ENCODE peak calls at places on chromosomes 16 and 17, in eight cellular contexts. One of them, this sample, is unnamed. For H3K36me3, the result is how much of the 10 kb centered on the place peaks cover.

GRCh38 chr16:90016339-90016950 is 2.8 kb downstream of the DBNDD1 start:
- DNase-seq in prostate gland: no peak
- DNase-seq in body of pancreas: no peak
- DNase-seq in uterus: no peak
- DNase-seq in CD8-positive, alpha-beta T cell: no peak
- DNase-seq in PC-3: no peak
- DNase-seq in left ventricle myocardium inferior: no peak
- DNase-seq in bronchial epithelial cell: no peak
- DNase-seq in this sample: no peak

GRCh38 chr17:4365628-4366311 is 705 bp downstream of the UBE2G1 start:
- DNase-seq in prostate gland: peak
- DNase-seq in body of pancreas: peak
- DNase-seq in uterus: peak
- DNase-seq in CD8-positive, alpha-beta T cell: peak
- DNase-seq in PC-3: no peak
- DNase-seq in left ventricle myocardium inferior: peak
- DNase-seq in bronchial epithelial cell: no peak
- DNase-seq in this sample: no peak

GRCh38 chr17:72710834-72711233 is 381.7 kb downstream of the SLC39A11 start:
- DNase-seq in prostate gland: no peak
- DNase-seq in body of pancreas: no peak
- DNase-seq in uterus: no peak
- DNase-seq in CD8-positive, alpha-beta T cell: no peak
- DNase-seq in PC-3: peak
- DNase-seq in left ventricle myocardium inferior: no peak
- DNase-seq in bronchial epithelial cell: peak
- DNase-seq in this sample: no peak

GRCh38 chr16:15575293-15576049 is 67.5 kb downstream of the MARF1 start:
- DNase-seq in prostate gland: no peak
- DNase-seq in body of pancreas: no peak
- DNase-seq in uterus: no peak
- DNase-seq in CD8-positive, alpha-beta T cell: no peak
- DNase-seq in PC-3: no peak
- DNase-seq in left ventricle myocardium inferior: no peak
- DNase-seq in bronchial epithelial cell: no peak
- DNase-seq in this sample: no peak

GRCh38 chr16:19911204-19911603 is 26.6 kb upstream of the GPRC5B start:
- DNase-seq in prostate gland: no peak
- DNase-seq in body of pancreas: no peak
- DNase-seq in uterus: no peak
- DNase-seq in CD8-positive, alpha-beta T cell: no peak
- DNase-seq in PC-3: no peak
- DNase-seq in left ventricle myocardium inferior: no peak
- DNase-seq in bronchial epithelial cell: no peak
- DNase-seq in this sample: no peak

GRCh38 chr17:77449908-77450741 is 309.4 kb downstream of the SEC14L1 start:
- DNase-seq in prostate gland: peak
- DNase-seq in body of pancreas: peak
- DNase-seq in uterus: peak
- DNase-seq in CD8-positive, alpha-beta T cell: no peak
- DNase-seq in PC-3: peak
- DNase-seq in left ventricle myocardium inferior: peak
- DNase-seq in bronchial epithelial cell: peak
- DNase-seq in this sample: no peak

GRCh38 chr17:72380737-72381136 is 259.9 kb downstream of the SOX9 start:
- DNase-seq in prostate gland: no peak
- DNase-seq in body of pancreas: no peak
- DNase-seq in uterus: no peak
- DNase-seq in CD8-positive, alpha-beta T cell: no peak
- DNase-seq in PC-3: no peak
- DNase-seq in left ventricle myocardium inferior: no peak
- DNase-seq in bronchial epithelial cell: no peak
- DNase-seq in this sample: no peak

GRCh38 chr16:56625943-56626654 is 518 bp downstream of the MT1E start:
- DNase-seq in prostate gland: no peak
- DNase-seq in body of pancreas: peak
- DNase-seq in uterus: peak
- DNase-seq in CD8-positive, alpha-beta T cell: no peak
- DNase-seq in PC-3: no peak
- DNase-seq in left ventricle myocardium inferior: peak
- DNase-seq in bronchial epithelial cell: no peak
- DNase-seq in this sample: peak

GRCh38 chr17:17043668-17044226 is 1.5 kb downstream of the MPRIP start:
- DNase-seq in prostate gland: no peak
- DNase-seq in body of pancreas: no peak
- DNase-seq in uterus: peak
- DNase-seq in CD8-positive, alpha-beta T cell: no peak
- DNase-seq in PC-3: peak
- DNase-seq in left ventricle myocardium inferior: no peak
- DNase-seq in bronchial epithelial cell: peak
- DNase-seq in this sample: no peak

GRCh38 chr17:28071179-28071578 is 28.7 kb downstream of the NLK start:
- DNase-seq in prostate gland: no peak
- DNase-seq in body of pancreas: no peak
- DNase-seq in uterus: no peak
- DNase-seq in CD8-positive, alpha-beta T cell: no peak
- DNase-seq in PC-3: no peak
- DNase-seq in left ventricle myocardium inferior: no peak
- DNase-seq in bronchial epithelial cell: no peak
- DNase-seq in this sample: no peak

GRCh38 chr17:31067699-31068184 is 27.0 kb upstream of the NF1 start:
- DNase-seq in prostate gland: no peak
- DNase-seq in body of pancreas: no peak
- DNase-seq in uterus: no peak
- DNase-seq in CD8-positive, alpha-beta T cell: no peak
- DNase-seq in PC-3: peak
- DNase-seq in left ventricle myocardium inferior: no peak
- DNase-seq in bronchial epithelial cell: peak
- DNase-seq in this sample: no peak

GRCh38 chr17:34728771-34729310 is 149.5 kb downstream of the TMEM132E start:
- DNase-seq in prostate gland: no peak
- DNase-seq in body of pancreas: no peak
- DNase-seq in uterus: no peak
- DNase-seq in CD8-positive, alpha-beta T cell: no peak
- DNase-seq in PC-3: no peak
- DNase-seq in left ventricle myocardium inferior: no peak
- DNase-seq in bronchial epithelial cell: no peak
- DNase-seq in this sample: no peak

GRCh38 chr16:10535461-10535860 is 44.9 kb downstream of the EMP2 start:
- DNase-seq in prostate gland: no peak
- DNase-seq in body of pancreas: no peak
- DNase-seq in uterus: no peak
- DNase-seq in CD8-positive, alpha-beta T cell: no peak
- DNase-seq in PC-3: no peak
- DNase-seq in left ventricle myocardium inferior: no peak
- DNase-seq in bronchial epithelial cell: no peak
- DNase-seq in this sample: no peak

GRCh38 chr17:34131386-34131785 is 123.7 kb upstream of the CCL2 start:
- DNase-seq in prostate gland: no peak
- DNase-seq in body of pancreas: no peak
- DNase-seq in uterus: no peak
- DNase-seq in CD8-positive, alpha-beta T cell: no peak
- DNase-seq in PC-3: no peak
- DNase-seq in left ventricle myocardium inferior: peak
- DNase-seq in bronchial epithelial cell: no peak
- DNase-seq in this sample: no peak

GRCh38 chr16:79213214-79213613 is 387.3 kb downstream of the MAF start:
- DNase-seq in prostate gland: no peak
- DNase-seq in body of pancreas: no peak
- DNase-seq in uterus: no peak
- DNase-seq in CD8-positive, alpha-beta T cell: no peak
- DNase-seq in PC-3: no peak
- DNase-seq in left ventricle myocardium inferior: no peak
- DNase-seq in bronchial epithelial cell: no peak
- DNase-seq in this sample: no peak

DNA sequence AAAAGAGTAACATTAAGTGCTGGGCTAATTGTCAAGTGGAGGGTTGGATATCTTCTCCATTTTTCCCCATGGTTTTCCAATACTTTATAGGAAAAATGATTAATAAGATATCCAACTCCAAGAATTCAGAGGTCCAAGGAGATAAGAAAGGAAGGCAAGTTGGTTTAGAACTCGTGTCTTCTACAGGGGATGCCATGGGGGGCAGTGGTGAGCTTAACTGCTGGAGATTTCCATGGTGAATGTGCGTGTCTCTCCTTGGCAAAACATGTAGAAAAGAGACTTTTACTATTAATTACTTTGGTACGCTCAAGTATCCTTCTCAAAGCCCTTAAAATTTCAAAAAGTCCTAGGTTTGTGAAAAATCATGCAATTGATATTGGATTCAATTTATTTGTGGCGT is 982.9 kb upstream of the RBFOX1 start:
- DNase-seq in prostate gland: no peak
- DNase-seq in body of pancreas: no peak
- DNase-seq in uterus: no peak
- DNase-seq in CD8-positive, alpha-beta T cell: no peak
- DNase-seq in PC-3: no peak
- DNase-seq in left ventricle myocardium inferior: no peak
- DNase-seq in bronchial epithelial cell: no peak
- DNase-seq in this sample: no peak
- TF ChIP-seq CTCF in prostate gland: no peak
- TF ChIP-seq CTCF in body of pancreas: no peak
- TF ChIP-seq CTCF in uterus: no peak
- TF ChIP-seq CTCF in CD8-positive, alpha-beta T cell: no peak
- TF ChIP-seq CTCF in PC-3: no peak
- TF ChIP-seq CTCF in left ventricle myocardium inferior: no peak
- TF ChIP-seq CTCF in bronchial epithelial cell: no peak
- TF ChIP-seq CTCF in this sample: no peak

GRCh38 chr17:38717139-38717745 is 12.2 kb downstream of the MLLT6 start:
- DNase-seq in prostate gland: no peak
- DNase-seq in body of pancreas: no peak
- DNase-seq in uterus: no peak
- DNase-seq in CD8-positive, alpha-beta T cell: no peak
- DNase-seq in PC-3: no peak
- DNase-seq in left ventricle myocardium inferior: no peak
- DNase-seq in bronchial epithelial cell: no peak
- DNase-seq in this sample: no peak

GRCh38 chr17:38719943-38720641 is 10.0 kb upstream of the CISD3 start:
- DNase-seq in prostate gland: no peak
- DNase-seq in body of pancreas: no peak
- DNase-seq in uterus: no peak
- DNase-seq in CD8-positive, alpha-beta T cell: no peak
- DNase-seq in PC-3: no peak
- DNase-seq in left ventricle myocardium inferior: no peak
- DNase-seq in bronchial epithelial cell: no peak
- DNase-seq in this sample: no peak

GRCh38 chr17:38721802-38722201 is 8.3 kb upstream of the CISD3 start:
- DNase-seq in prostate gland: no peak
- DNase-seq in body of pancreas: no peak
- DNase-seq in uterus: no peak
- DNase-seq in CD8-positive, alpha-beta T cell: no peak
- DNase-seq in PC-3: no peak
- DNase-seq in left ventricle myocardium inferior: no peak
- DNase-seq in bronchial epithelial cell: no peak
- DNase-seq in this sample: no peak

GRCh38 chr17:38720941-38721340 is 9.2 kb upstream of the CISD3 start:
- DNase-seq in prostate gland: no peak
- DNase-seq in body of pancreas: no peak
- DNase-seq in uterus: no peak
- DNase-seq in CD8-positive, alpha-beta T cell: no peak
- DNase-seq in PC-3: no peak
- DNase-seq in left ventricle myocardium inferior: no peak
- DNase-seq in bronchial epithelial cell: no peak
- DNase-seq in this sample: no peak

GRCh38 chr17:38719284-38719942 is 10.7 kb upstream of the CISD3 start:
- DNase-seq in prostate gland: no peak
- DNase-seq in body of pancreas: no peak
- DNase-seq in uterus: no peak
- DNase-seq in CD8-positive, alpha-beta T cell: no peak
- DNase-seq in PC-3: no peak
- DNase-seq in left ventricle myocardium inferior: no peak
- DNase-seq in bronchial epithelial cell: no peak
- DNase-seq in this sample: no peak
- H3K36me3 ChIP-seq in prostate gland: under half
- H3K36me3 ChIP-seq in body of pancreas: under half
- H3K36me3 ChIP-seq in uterus: under half
- H3K36me3 ChIP-seq in CD8-positive, alpha-beta T cell: half or more
- H3K36me3 ChIP-seq in PC-3: under half
- H3K36me3 ChIP-seq in left ventricle myocardium inferior: half or more
- H3K36me3 ChIP-seq in bronchial epithelial cell: under half
- H3K36me3 ChIP-seq in this sample: half or more

GRCh38 chr16:28537964-28538732 is 626 bp downstream of the NUPR1 start:
- DNase-seq in prostate gland: no peak
- DNase-seq in body of pancreas: peak
- DNase-seq in uterus: no peak
- DNase-seq in CD8-positive, alpha-beta T cell: no peak
- DNase-seq in PC-3: no peak
- DNase-seq in left ventricle myocardium inferior: no peak
- DNase-seq in bronchial epithelial cell: no peak
- DNase-seq in this sample: no peak

GRCh38 chr16:28534542-28535373 is 4.0 kb downstream of the NUPR1 start:
- DNase-seq in prostate gland: no peak
- DNase-seq in body of pancreas: peak
- DNase-seq in uterus: no peak
- DNase-seq in CD8-positive, alpha-beta T cell: no peak
- DNase-seq in PC-3: no peak
- DNase-seq in left ventricle myocardium inferior: peak
- DNase-seq in bronchial epithelial cell: no peak
- DNase-seq in this sample: peak

GRCh38 chr16:28538733-28539596 is at the start of gene NUPR1:
- DNase-seq in prostate gland: peak
- DNase-seq in body of pancreas: peak
- DNase-seq in uterus: peak
- DNase-seq in CD8-positive, alpha-beta T cell: no peak
- DNase-seq in PC-3: peak
- DNase-seq in left ventricle myocardium inferior: peak
- DNase-seq in bronchial epithelial cell: peak
- DNase-seq in this sample: peak

GRCh38 chr16:28532940-28533647 is 5.7 kb downstream of the NUPR1 start:
- DNase-seq in prostate gland: no peak
- DNase-seq in body of pancreas: peak
- DNase-seq in uterus: no peak
- DNase-seq in CD8-positive, alpha-beta T cell: no peak
- DNase-seq in PC-3: no peak
- DNase-seq in left ventricle myocardium inferior: no peak
- DNase-seq in bronchial epithelial cell: no peak
- DNase-seq in this sample: no peak

DNA sequence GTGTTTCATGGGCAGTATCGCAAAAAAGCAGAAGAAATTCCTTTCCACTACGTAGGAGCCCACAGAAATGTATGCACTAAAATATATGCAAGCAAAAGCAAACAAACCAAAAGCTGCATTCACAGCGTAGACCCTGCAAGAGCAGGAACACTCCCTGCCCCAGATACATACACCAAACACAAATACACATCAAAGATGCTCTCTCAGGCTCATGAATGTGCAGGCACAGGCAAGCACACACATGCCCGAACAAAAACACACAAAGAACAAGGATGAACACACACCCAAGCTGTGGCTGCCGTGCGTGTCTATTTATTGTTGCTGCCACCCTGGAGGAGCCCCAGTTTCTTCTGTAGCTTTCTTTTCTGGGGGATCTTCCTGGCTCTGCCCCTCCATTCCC is 1.7 kb downstream of the NUPR1 start:
- DNase-seq in prostate gland: peak
- DNase-seq in body of pancreas: no peak
- DNase-seq in uterus: no peak
- DNase-seq in CD8-positive, alpha-beta T cell: no peak
- DNase-seq in PC-3: no peak
- DNase-seq in left ventricle myocardium inferior: no peak
- DNase-seq in bronchial epithelial cell: peak
- DNase-seq in this sample: no peak
- H3K4me3 ChIP-seq in prostate gland: peak
- H3K4me3 ChIP-seq in body of pancreas: peak
- H3K4me3 ChIP-seq in uterus: peak
- H3K4me3 ChIP-seq in CD8-positive, alpha-beta T cell: no peak
- H3K4me3 ChIP-seq in PC-3: no peak
- H3K4me3 ChIP-seq in left ventricle myocardium inferior: peak
- H3K4me3 ChIP-seq in bronchial epithelial cell: peak
- H3K4me3 ChIP-seq in this sample: peak

GRCh38 chr16:83549836-83550569 is 257.8 kb upstream of the HSBP1 start:
- DNase-seq in prostate gland: no peak
- DNase-seq in body of pancreas: no peak
- DNase-seq in uterus: no peak
- DNase-seq in CD8-positive, alpha-beta T cell: no peak
- DNase-seq in PC-3: no peak
- DNase-seq in left ventricle myocardium inferior: no peak
- DNase-seq in bronchial epithelial cell: no peak
- DNase-seq in this sample: no peak
- TF ChIP-seq CTCF in prostate gland: no peak
- TF ChIP-seq CTCF in body of pancreas: no peak
- TF ChIP-seq CTCF in uterus: no peak
- TF ChIP-seq CTCF in CD8-positive, alpha-beta T cell: no peak
- TF ChIP-seq CTCF in PC-3: no peak
- TF ChIP-seq CTCF in left ventricle myocardium inferior: no peak
- TF ChIP-seq CTCF in bronchial epithelial cell: no peak
- TF ChIP-seq CTCF in this sample: no peak